ENCODE peak calls at places on chromosome 17, in five cellular contexts. One of them, this sample, is unnamed.

GRCh38 chr17:71709974-71710373 is 410.8 kb upstream of the SOX9 start:
- DNase-seq in tibial nerve: no peak
- DNase-seq in fibroblast of lung: peak; percentile 24
- DNase-seq in brain microvascular endothelial cell: no peak
- DNase-seq in nephron progenitor cell: no peak
- DNase-seq in this sample: no peak

GRCh38 chr17:57663326-57664070 is 81.6 kb downstream of the CCDC182 start:
- DNase-seq in tibial nerve: no peak
- DNase-seq in fibroblast of lung: no peak
- DNase-seq in brain microvascular endothelial cell: no peak
- DNase-seq in nephron progenitor cell: no peak
- DNase-seq in this sample: no peak

GRCh38 chr17:79983456-79983855 is 52.2 kb downstream of the TBC1D16 start:
- DNase-seq in tibial nerve: no peak
- DNase-seq in fibroblast of lung: no peak
- DNase-seq in brain microvascular endothelial cell: no peak
- DNase-seq in nephron progenitor cell: no peak
- DNase-seq in this sample: peak; percentile 80

GRCh38 chr17:45372325-45372869 is 55.6 kb upstream of the MAP3K14 start:
- DNase-seq in tibial nerve: peak; percentile 12
- DNase-seq in fibroblast of lung: no peak
- DNase-seq in brain microvascular endothelial cell: peak; percentile 7
- DNase-seq in nephron progenitor cell: no peak
- DNase-seq in this sample: no peak

GRCh38 chr17:72022328-72022727 is 98.5 kb upstream of the SOX9 start:
- DNase-seq in tibial nerve: no peak
- DNase-seq in fibroblast of lung: no peak
- DNase-seq in brain microvascular endothelial cell: no peak
- DNase-seq in nephron progenitor cell: no peak
- DNase-seq in this sample: no peak

GRCh38 chr17:19009970-19010369 is 5.4 kb upstream of the FAM83G start:
- DNase-seq in tibial nerve: no peak
- DNase-seq in fibroblast of lung: no peak
- DNase-seq in brain microvascular endothelial cell: no peak
- DNase-seq in nephron progenitor cell: no peak
- DNase-seq in this sample: no peak

GRCh38 chr17:8698142-8699050 is 46.2 kb downstream of the CCDC42 start:
- DNase-seq in tibial nerve: no peak
- DNase-seq in fibroblast of lung: peak; percentile 68
- DNase-seq in brain microvascular endothelial cell: peak; percentile 65
- DNase-seq in nephron progenitor cell: peak; percentile 53
- DNase-seq in this sample: peak; percentile 84

GRCh38 chr17:2723505-2723996 is 12.0 kb upstream of the CLUH start:
- DNase-seq in tibial nerve: no peak
- DNase-seq in fibroblast of lung: no peak
- DNase-seq in brain microvascular endothelial cell: no peak
- DNase-seq in nephron progenitor cell: no peak
- DNase-seq in this sample: no peak

GRCh38 chr17:74957935-74958549 is 14.5 kb downstream of the HID1 start:
- DNase-seq in tibial nerve: peak; percentile 58
- DNase-seq in fibroblast of lung: peak; percentile 40
- DNase-seq in brain microvascular endothelial cell: peak; percentile 51
- DNase-seq in nephron progenitor cell: peak; percentile 97
- DNase-seq in this sample: peak; percentile 52

GRCh38 chr17:9123594-9124553 is 102.6 kb downstream of the NTN1 start:
- DNase-seq in tibial nerve: no peak
- DNase-seq in fibroblast of lung: no peak
- DNase-seq in brain microvascular endothelial cell: no peak
- DNase-seq in nephron progenitor cell: peak; percentile 21
- DNase-seq in this sample: no peak

GRCh38 chr17:29977836-29978235 is 36.4 kb downstream of the EFCAB5 start:
- DNase-seq in tibial nerve: no peak
- DNase-seq in fibroblast of lung: peak; percentile 21
- DNase-seq in brain microvascular endothelial cell: peak; percentile 27
- DNase-seq in nephron progenitor cell: no peak
- DNase-seq in this sample: no peak

GRCh38 chr17:49362723-49363117 is 670 bp upstream of the ZNF652 start:
- DNase-seq in tibial nerve: no peak
- DNase-seq in fibroblast of lung: no peak
- DNase-seq in brain microvascular endothelial cell: no peak
- DNase-seq in nephron progenitor cell: no peak
- DNase-seq in this sample: no peak

GRCh38 chr17:81518113-81518784 is 5.7 kb upstream of the ACTG1 start:
- DNase-seq in tibial nerve: no peak
- DNase-seq in fibroblast of lung: peak; percentile 31
- DNase-seq in brain microvascular endothelial cell: no peak
- DNase-seq in nephron progenitor cell: peak; percentile 59
- DNase-seq in this sample: no peak

GRCh38 chr17:60049936-60050335 is 28.8 kb downstream of the HEATR6 start:
- DNase-seq in tibial nerve: no peak
- DNase-seq in fibroblast of lung: no peak
- DNase-seq in brain microvascular endothelial cell: no peak
- DNase-seq in nephron progenitor cell: no peak
- DNase-seq in this sample: no peak

GRCh38 chr17:27810211-27810901 is 10.0 kb upstream of the NOS2 start:
- DNase-seq in tibial nerve: no peak
- DNase-seq in fibroblast of lung: no peak
- DNase-seq in brain microvascular endothelial cell: no peak
- DNase-seq in nephron progenitor cell: no peak
- DNase-seq in this sample: no peak

GRCh38 chr17:19021622-19022083 is 17.1 kb upstream of the FAM83G start:
- DNase-seq in tibial nerve: no peak
- DNase-seq in fibroblast of lung: no peak
- DNase-seq in brain microvascular endothelial cell: no peak
- DNase-seq in nephron progenitor cell: peak; percentile 44
- DNase-seq in this sample: no peak

GRCh38 chr17:36731806-36732205 is 130.4 kb downstream of the MRM1 start:
- DNase-seq in tibial nerve: no peak
- DNase-seq in fibroblast of lung: no peak
- DNase-seq in brain microvascular endothelial cell: no peak
- DNase-seq in nephron progenitor cell: no peak
- DNase-seq in this sample: no peak

GRCh38 chr17:70808596-70808995 is 639.3 kb downstream of the KCNJ2 start:
- DNase-seq in tibial nerve: no peak
- DNase-seq in fibroblast of lung: no peak
- DNase-seq in brain microvascular endothelial cell: no peak
- DNase-seq in nephron progenitor cell: no peak
- DNase-seq in this sample: no peak

GRCh38 chr17:77458202-77459017 is 317.6 kb downstream of the SEC14L1 start:
- DNase-seq in tibial nerve: no peak
- DNase-seq in fibroblast of lung: no peak
- DNase-seq in brain microvascular endothelial cell: no peak
- DNase-seq in nephron progenitor cell: no peak
- DNase-seq in this sample: no peak

GRCh38 chr17:82236142-82236971 is 7.5 kb downstream of the SLC16A3 start:
- DNase-seq in tibial nerve: peak; percentile 54
- DNase-seq in fibroblast of lung: peak; percentile 64
- DNase-seq in brain microvascular endothelial cell: no peak
- DNase-seq in nephron progenitor cell: peak; percentile 69
- DNase-seq in this sample: peak; percentile 94

GRCh38 chr17:66855204-66855603 is 20.3 kb downstream of the CACNG5 start:
- DNase-seq in tibial nerve: no peak
- DNase-seq in fibroblast of lung: no peak
- DNase-seq in brain microvascular endothelial cell: no peak
- DNase-seq in nephron progenitor cell: no peak
- DNase-seq in this sample: no peak

GRCh38 chr17:77728022-77728671 is 230.4 kb upstream of the TNRC6C start:
- DNase-seq in tibial nerve: peak; percentile 63
- DNase-seq in fibroblast of lung: no peak
- DNase-seq in brain microvascular endothelial cell: peak; percentile 6
- DNase-seq in nephron progenitor cell: no peak
- DNase-seq in this sample: peak; percentile 76

GRCh38 chr17:82330322-82331239 is 3.0 kb downstream of the SECTM1 start:
- DNase-seq in tibial nerve: no peak
- DNase-seq in fibroblast of lung: peak; percentile 75
- DNase-seq in brain microvascular endothelial cell: no peak
- DNase-seq in nephron progenitor cell: no peak
- DNase-seq in this sample: no peak

GRCh38 chr17:34991606-34992005 is 11.3 kb downstream of the LIG3 start:
- DNase-seq in tibial nerve: no peak
- DNase-seq in fibroblast of lung: no peak
- DNase-seq in brain microvascular endothelial cell: no peak
- DNase-seq in nephron progenitor cell: no peak
- DNase-seq in this sample: no peak
- TF ChIP-seq CTCF in tibial nerve: no peak
- TF ChIP-seq CTCF in fibroblast of lung: no peak
- TF ChIP-seq CTCF in brain microvascular endothelial cell: no peak
- TF ChIP-seq CTCF in nephron progenitor cell: no peak
- TF ChIP-seq CTCF in this sample: no peak

GRCh38 chr17:7382901-7383300 is 2.0 kb downstream of the TNK1 start:
- DNase-seq in tibial nerve: no peak
- DNase-seq in fibroblast of lung: no peak
- DNase-seq in brain microvascular endothelial cell: no peak
- DNase-seq in nephron progenitor cell: no peak
- DNase-seq in this sample: no peak

GRCh38 chr17:7379134-7379533 is 1.8 kb upstream of the TNK1 start:
- DNase-seq in tibial nerve: no peak
- DNase-seq in fibroblast of lung: no peak
- DNase-seq in brain microvascular endothelial cell: no peak
- DNase-seq in nephron progenitor cell: no peak
- DNase-seq in this sample: no peak

GRCh38 chr17:7383371-7383741 is 2.5 kb downstream of the TNK1 start:
- DNase-seq in tibial nerve: no peak
- DNase-seq in fibroblast of lung: no peak
- DNase-seq in brain microvascular endothelial cell: no peak
- DNase-seq in nephron progenitor cell: no peak
- DNase-seq in this sample: no peak

GRCh38 chr17:7380855-7381683 is at the start of gene TNK1:
- DNase-seq in tibial nerve: no peak
- DNase-seq in fibroblast of lung: no peak
- DNase-seq in brain microvascular endothelial cell: no peak
- DNase-seq in nephron progenitor cell: peak; percentile 53
- DNase-seq in this sample: peak; percentile 48

DNA sequence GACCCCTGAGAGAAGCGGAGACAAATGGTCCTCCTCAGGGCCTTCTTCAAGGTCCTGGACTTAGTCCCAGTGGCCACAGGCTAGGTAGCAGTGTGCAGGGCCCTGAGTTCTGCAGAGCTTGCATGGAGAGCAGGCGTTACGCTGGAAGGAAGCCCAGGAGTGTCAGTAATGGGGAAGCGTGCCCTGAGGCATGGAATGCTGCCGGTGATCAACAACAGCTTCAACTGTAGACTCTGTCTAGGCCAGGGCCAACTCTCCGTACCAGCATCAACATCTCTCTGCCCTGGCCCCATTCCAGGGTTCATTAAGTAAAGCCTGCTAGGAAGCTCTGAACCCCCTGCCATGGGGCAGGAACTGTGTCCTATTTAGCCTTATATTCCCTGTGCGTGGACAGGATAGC is 568 bp upstream of the TNK1 start:
- DNase-seq in tibial nerve: no peak
- DNase-seq in fibroblast of lung: peak; percentile 37
- DNase-seq in brain microvascular endothelial cell: no peak
- DNase-seq in nephron progenitor cell: no peak
- DNase-seq in this sample: peak; percentile 92
- TF ChIP-seq CTCF in tibial nerve: no peak
- TF ChIP-seq CTCF in fibroblast of lung: no peak
- TF ChIP-seq CTCF in brain microvascular endothelial cell: no peak
- TF ChIP-seq CTCF in nephron progenitor cell: no peak
- TF ChIP-seq CTCF in this sample: no peak

GRCh38 chr17:47304191-47304590 is 19.6 kb upstream of the EFCAB13 start:
- DNase-seq in tibial nerve: no peak
- DNase-seq in fibroblast of lung: no peak
- DNase-seq in brain microvascular endothelial cell: no peak
- DNase-seq in nephron progenitor cell: no peak
- DNase-seq in this sample: no peak

GRCh38 chr17:47300718-47301117 is 23.0 kb upstream of the EFCAB13 start:
- DNase-seq in tibial nerve: no peak
- DNase-seq in fibroblast of lung: no peak
- DNase-seq in brain microvascular endothelial cell: no peak
- DNase-seq in nephron progenitor cell: no peak
- DNase-seq in this sample: no peak

GRCh38 chr17:47301831-47302230 is 21.9 kb upstream of the EFCAB13 start:
- DNase-seq in tibial nerve: no peak
- DNase-seq in fibroblast of lung: no peak
- DNase-seq in brain microvascular endothelial cell: no peak
- DNase-seq in nephron progenitor cell: no peak
- DNase-seq in this sample: no peak

GRCh38 chr17:47301161-47301560 is 22.6 kb upstream of the EFCAB13 start:
- DNase-seq in tibial nerve: no peak
- DNase-seq in fibroblast of lung: no peak
- DNase-seq in brain microvascular endothelial cell: no peak
- DNase-seq in nephron progenitor cell: no peak
- DNase-seq in this sample: no peak

GRCh38 chr17:47305302-47305923 is 18.3 kb upstream of the EFCAB13 start:
- DNase-seq in tibial nerve: no peak
- DNase-seq in fibroblast of lung: peak; percentile 87
- DNase-seq in brain microvascular endothelial cell: peak; percentile 80
- DNase-seq in nephron progenitor cell: no peak
- DNase-seq in this sample: no peak
- TF ChIP-seq CTCF in tibial nerve: no peak
- TF ChIP-seq CTCF in fibroblast of lung: no peak
- TF ChIP-seq CTCF in brain microvascular endothelial cell: no peak
- TF ChIP-seq CTCF in nephron progenitor cell: no peak
- TF ChIP-seq CTCF in this sample: no peak

GRCh38 chr17:334974-335481 is 17.6 kb downstream of the RPH3AL start:
- DNase-seq in tibial nerve: no peak
- DNase-seq in fibroblast of lung: no peak
- DNase-seq in brain microvascular endothelial cell: no peak
- DNase-seq in nephron progenitor cell: no peak
- DNase-seq in this sample: no peak

GRCh38 chr17:330993-331701 is 21.5 kb downstream of the RPH3AL start:
- DNase-seq in tibial nerve: peak; percentile 36
- DNase-seq in fibroblast of lung: no peak
- DNase-seq in brain microvascular endothelial cell: no peak
- DNase-seq in nephron progenitor cell: no peak
- DNase-seq in this sample: no peak

GRCh38 chr17:333626-334396 is 18.8 kb downstream of the RPH3AL start:
- DNase-seq in tibial nerve: peak; percentile 63
- DNase-seq in fibroblast of lung: peak; percentile 19
- DNase-seq in brain microvascular endothelial cell: peak; percentile 32
- DNase-seq in nephron progenitor cell: peak; percentile 67
- DNase-seq in this sample: no peak

GRCh38 chr17:332023-332422 is 20.6 kb downstream of the RPH3AL start:
- DNase-seq in tibial nerve: no peak
- DNase-seq in fibroblast of lung: no peak
- DNase-seq in brain microvascular endothelial cell: no peak
- DNase-seq in nephron progenitor cell: no peak
- DNase-seq in this sample: no peak

DNA sequence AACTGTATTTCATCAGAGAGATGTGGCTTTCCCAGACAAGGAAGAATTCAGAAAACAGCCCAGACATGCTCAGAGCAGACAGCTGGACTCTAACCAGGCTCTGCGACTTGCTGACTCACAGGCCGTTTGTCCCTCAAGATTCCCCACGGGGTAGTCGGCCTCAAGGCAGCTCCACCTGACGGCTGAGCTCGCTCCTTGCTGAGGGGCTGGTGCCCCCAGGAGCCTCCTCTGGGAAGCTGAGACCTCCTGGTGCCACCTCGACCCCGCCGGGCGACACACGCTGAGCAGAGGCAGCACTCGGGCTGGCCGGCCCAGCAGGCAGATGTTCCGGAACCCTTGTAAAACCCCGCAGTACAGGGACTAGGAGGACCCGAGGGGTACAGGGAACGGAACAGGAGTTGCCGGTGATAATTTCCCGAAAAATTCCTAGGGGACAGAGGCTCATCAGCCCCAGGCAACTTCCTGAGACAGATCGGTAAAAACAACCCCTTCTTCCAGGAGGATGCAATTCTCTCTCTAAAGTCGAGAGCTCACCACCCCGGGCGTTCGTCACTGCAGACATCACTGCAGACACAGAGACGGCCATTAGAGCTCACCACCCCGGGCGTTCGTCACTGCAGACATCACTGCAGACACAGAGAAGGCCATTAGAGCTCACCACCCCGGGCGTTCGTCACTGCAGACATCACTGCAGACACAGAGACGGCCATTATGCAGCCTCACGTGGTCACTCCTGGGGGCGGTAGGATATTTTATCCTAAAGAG is 19.9 kb downstream of the RPH3AL start:
- DNase-seq in tibial nerve: no peak
- DNase-seq in fibroblast of lung: no peak
- DNase-seq in brain microvascular endothelial cell: peak; percentile 74
- DNase-seq in nephron progenitor cell: no peak
- DNase-seq in this sample: no peak
- TF ChIP-seq CTCF in tibial nerve: no peak
- TF ChIP-seq CTCF in fibroblast of lung: no peak
- TF ChIP-seq CTCF in brain microvascular endothelial cell: no peak
- TF ChIP-seq CTCF in nephron progenitor cell: no peak
- TF ChIP-seq CTCF in this sample: no peak

This sample was measured in lower leg skin.